ENCODE peak calls at places on chromosomes 13 and 19, in four cellular contexts. One of them, this sample, is unnamed.

GRCh38 chr13:113547248-113547971 is 37.1 kb upstream of the TFDP1 start:
- DNase-seq in cardiac fibroblast: peak
- DNase-seq in progenitor cell of endocrine pancreas: no peak
- DNase-seq in kidney: peak
- DNase-seq in this sample: no peak

GRCh38 chr13:112851107-112852046 is 117.6 kb upstream of the MCF2L start:
- DNase-seq in cardiac fibroblast: no peak
- DNase-seq in progenitor cell of endocrine pancreas: no peak
- DNase-seq in kidney: no peak
- DNase-seq in this sample: no peak

GRCh38 chr13:36999054-36999927 is at the start of gene ALG5:
- DNase-seq in cardiac fibroblast: peak
- DNase-seq in progenitor cell of endocrine pancreas: peak
- DNase-seq in kidney: peak
- DNase-seq in this sample: peak

GRCh38 chr13:92833071-92833470 is 393.5 kb upstream of the GPC6 start:
- DNase-seq in cardiac fibroblast: no peak
- DNase-seq in progenitor cell of endocrine pancreas: no peak
- DNase-seq in kidney: no peak
- DNase-seq in this sample: no peak

GRCh38 chr19:17246681-17247425 is 1.1 kb upstream of the NR2F6 start:
- DNase-seq in cardiac fibroblast: no peak
- DNase-seq in progenitor cell of endocrine pancreas: peak
- DNase-seq in kidney: no peak
- DNase-seq in this sample: no peak

GRCh38 chr13:30581582-30581981 is 36.1 kb upstream of the USPL1 start:
- DNase-seq in cardiac fibroblast: peak
- DNase-seq in progenitor cell of endocrine pancreas: no peak
- DNase-seq in kidney: no peak
- DNase-seq in this sample: peak

GRCh38 chr19:17232258-17232657 is 6.2 kb downstream of the OCEL1 start:
- DNase-seq in cardiac fibroblast: no peak
- DNase-seq in progenitor cell of endocrine pancreas: no peak
- DNase-seq in kidney: peak
- DNase-seq in this sample: no peak

GRCh38 chr13:66001136-66001535 is 1229.0 kb downstream of the PCDH9 start:
- DNase-seq in cardiac fibroblast: no peak
- DNase-seq in progenitor cell of endocrine pancreas: no peak
- DNase-seq in kidney: no peak
- DNase-seq in this sample: no peak

GRCh38 chr13:21676611-21677021 is 5.7 kb downstream of the FGF9 start:
- DNase-seq in cardiac fibroblast: no peak
- DNase-seq in progenitor cell of endocrine pancreas: no peak
- DNase-seq in kidney: no peak
- DNase-seq in this sample: peak

GRCh38 chr19:33808399-33808798 is 11.7 kb downstream of the KCTD15 start:
- DNase-seq in cardiac fibroblast: no peak
- DNase-seq in progenitor cell of endocrine pancreas: no peak
- DNase-seq in kidney: no peak
- DNase-seq in this sample: no peak
- TF ChIP-seq CTCF in cardiac fibroblast: no peak
- TF ChIP-seq CTCF in progenitor cell of endocrine pancreas: no peak
- TF ChIP-seq CTCF in kidney: no peak
- TF ChIP-seq CTCF in this sample: no peak

DNA sequence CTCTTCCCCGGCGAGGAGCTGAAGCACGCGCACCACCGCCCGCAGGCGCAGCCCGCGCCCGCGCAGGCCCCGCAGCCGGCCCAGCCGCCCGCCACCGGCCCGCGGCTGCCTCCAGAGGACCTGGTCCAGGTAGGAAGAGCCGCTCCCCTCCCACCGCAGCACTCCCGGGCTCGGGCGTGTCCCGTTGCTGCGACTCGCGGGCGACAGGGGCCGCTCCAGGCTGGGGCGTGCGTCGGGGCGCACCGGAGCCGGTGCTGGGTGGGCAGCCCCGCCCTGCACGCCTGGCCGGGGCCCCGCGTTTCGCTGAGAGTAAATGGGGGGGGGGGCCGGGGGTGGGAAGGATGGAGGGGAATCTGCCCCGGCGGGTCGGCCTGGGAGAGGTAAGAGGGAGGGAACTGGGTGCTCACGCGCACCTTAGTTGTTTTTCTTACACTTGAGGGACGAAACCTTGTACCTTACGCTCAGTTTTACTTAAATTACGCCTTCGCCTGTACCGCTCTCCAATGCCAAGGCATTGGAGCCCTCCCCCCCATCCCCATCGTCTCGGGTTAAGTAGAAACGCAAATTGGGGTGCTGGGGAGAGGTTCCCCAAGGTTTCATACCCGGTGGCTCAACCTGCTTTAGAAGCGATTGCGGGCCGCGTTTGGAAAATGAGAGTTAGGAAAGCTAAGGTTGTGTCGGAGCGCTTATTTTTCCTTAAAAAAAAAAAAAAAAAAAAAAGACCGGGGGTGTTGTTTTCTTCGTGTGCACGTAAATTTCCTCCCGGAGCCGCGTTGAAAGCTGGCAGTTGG is 850 bp downstream of the KLF5 start:
- DNase-seq in cardiac fibroblast: no peak
- DNase-seq in progenitor cell of endocrine pancreas: peak
- DNase-seq in kidney: peak
- DNase-seq in this sample: peak
- TF ChIP-seq CTCF in cardiac fibroblast: no peak
- TF ChIP-seq CTCF in progenitor cell of endocrine pancreas: peak
- TF ChIP-seq CTCF in kidney: peak
- TF ChIP-seq CTCF in this sample: peak

GRCh38 chr19:56525214-56525860 is 13.4 kb upstream of the ZFP28 start:
- DNase-seq in cardiac fibroblast: no peak
- DNase-seq in progenitor cell of endocrine pancreas: no peak
- DNase-seq in kidney: no peak
- DNase-seq in this sample: no peak
- TF ChIP-seq CTCF in cardiac fibroblast: no peak
- TF ChIP-seq CTCF in progenitor cell of endocrine pancreas: no peak
- TF ChIP-seq CTCF in kidney: no peak
- TF ChIP-seq CTCF in this sample: no peak

GRCh38 chr13:108220042-108220441 is 1.9 kb downstream of the ABHD13 start:
- DNase-seq in cardiac fibroblast: no peak
- DNase-seq in progenitor cell of endocrine pancreas: no peak
- DNase-seq in kidney: no peak
- DNase-seq in this sample: no peak
- TF ChIP-seq CTCF in cardiac fibroblast: no peak
- TF ChIP-seq CTCF in progenitor cell of endocrine pancreas: no peak
- TF ChIP-seq CTCF in kidney: no peak
- TF ChIP-seq CTCF in this sample: peak

DNA sequence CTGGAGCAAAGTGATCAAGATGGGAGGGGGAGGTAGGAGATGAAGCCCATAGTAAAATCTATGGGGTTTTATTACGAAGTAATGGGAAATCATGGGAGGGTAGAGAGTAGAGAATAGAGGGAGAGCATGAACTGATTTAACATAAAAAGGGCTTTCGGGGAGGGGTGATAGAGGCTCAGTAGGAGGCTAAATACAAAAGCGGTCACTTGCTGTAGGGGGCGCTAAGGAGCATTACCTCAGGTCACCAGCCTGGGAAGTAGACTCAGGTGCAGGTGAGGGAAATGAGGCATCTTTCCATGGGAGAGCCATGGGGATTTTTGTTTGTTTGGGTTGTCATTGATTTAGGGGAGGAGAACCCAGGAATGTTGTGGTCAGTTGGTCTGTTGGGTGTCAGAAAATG is 14.1 kb downstream of the KRTDAP start:
- DNase-seq in cardiac fibroblast: no peak
- DNase-seq in progenitor cell of endocrine pancreas: no peak
- DNase-seq in kidney: no peak
- DNase-seq in this sample: no peak
- TF ChIP-seq CTCF in cardiac fibroblast: peak
- TF ChIP-seq CTCF in progenitor cell of endocrine pancreas: peak
- TF ChIP-seq CTCF in kidney: no peak
- TF ChIP-seq CTCF in this sample: no peak

GRCh38 chr19:2274937-2275535 is 6.9 kb downstream of the PEAK3 start:
- DNase-seq in cardiac fibroblast: peak
- DNase-seq in progenitor cell of endocrine pancreas: no peak
- DNase-seq in kidney: no peak
- DNase-seq in this sample: peak
- TF ChIP-seq CTCF in cardiac fibroblast: peak
- TF ChIP-seq CTCF in progenitor cell of endocrine pancreas: peak
- TF ChIP-seq CTCF in kidney: peak
- TF ChIP-seq CTCF in this sample: peak

DNA sequence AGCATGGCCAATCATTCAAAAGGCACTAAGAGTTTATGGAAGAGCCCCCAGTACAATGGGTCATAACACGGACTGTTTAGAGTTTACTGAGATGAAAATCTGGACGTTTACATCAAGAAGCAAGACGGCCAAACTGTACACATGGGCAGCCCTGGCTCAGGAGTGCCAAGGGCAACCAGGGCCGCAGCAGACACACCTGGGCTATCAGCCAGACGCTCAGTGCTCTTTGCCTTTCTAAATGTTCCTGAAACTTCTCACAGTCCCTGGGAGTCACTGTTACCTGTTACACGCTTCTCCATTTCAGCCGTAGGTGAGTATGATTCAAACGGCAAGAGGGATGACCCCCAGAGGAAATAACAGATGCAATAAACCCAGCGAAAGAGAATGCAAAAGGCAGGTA is 64.5 kb downstream of the ABCC4 start:
- DNase-seq in cardiac fibroblast: no peak
- DNase-seq in progenitor cell of endocrine pancreas: no peak
- DNase-seq in kidney: no peak
- DNase-seq in this sample: no peak
- TF ChIP-seq CTCF in cardiac fibroblast: no peak
- TF ChIP-seq CTCF in progenitor cell of endocrine pancreas: no peak
- TF ChIP-seq CTCF in kidney: no peak
- TF ChIP-seq CTCF in this sample: no peak